ENCODE peak calls at places on chromosomes 4 and X, in six cellular contexts. N is HepG2, J is HCT116, A is SK-N-SH, Q is K562, O is GM12878. T is an unnamed sample.

GRCh38 chr4:54215379-54216072 is 13.6 kb upstream of the PDGFRA start:
- DNase-seq in J (no peak), Q (no peak), A (peak), N (no peak), O (no peak), T (no peak)

GRCh38 chr4:24279911-24280375 is 304.4 kb downstream of the DHX15 start:
- DNase-seq in A (no peak), Q (no peak), O (no peak), J (no peak), N (no peak), T (no peak)

GRCh38 chrX:63514575-63514967 is 163.4 kb upstream of the SPIN4 start:
- DNase-seq in A (no peak), N (no peak), J (no peak), O (no peak), Q (no peak), T (no peak)

GRCh38 chr4:98470366-98470765 is 188.0 kb downstream of the TSPAN5 start:
- DNase-seq in O (no peak), Q (no peak), J (no peak), A (no peak), N (no peak), T (no peak)

GRCh38 chrX:47499291-47499690 is 16.3 kb upstream of the ZNF41 start:
- DNase-seq in A (no peak), J (no peak), N (no peak), O (no peak), Q (no peak), T (no peak)

GRCh38 chrX:15939737-15940136 is 85.1 kb upstream of the AP1S2 start:
- DNase-seq in N (no peak), O (no peak), Q (no peak), A (no peak), J (no peak), T (no peak)

GRCh38 chrX:147803948-147804347 is 107.8 kb upstream of the FMR1 start:
- DNase-seq in O (no peak), A (peak), N (peak), Q (no peak), J (no peak), T (peak)

GRCh38 chr4:39308576-39308975 is 57.6 kb downstream of the RFC1 start:
- DNase-seq in J (no peak), A (no peak), O (no peak), Q (no peak), N (no peak), T (no peak)

GRCh38 chr4:48688953-48689352 is 91.1 kb downstream of the FRYL start:
- DNase-seq in O (no peak), J (no peak), A (no peak), Q (no peak), N (no peak), T (no peak)

GRCh38 chr4:48692897-48693296 is 87.2 kb downstream of the FRYL start:
- DNase-seq in Q (no peak), A (no peak), O (no peak), J (no peak), N (no peak), T (no peak)

GRCh38 chr4:48694824-48695223 is 85.3 kb downstream of the FRYL start:
- DNase-seq in J (no peak), O (no peak), N (no peak), A (no peak), Q (no peak), T (no peak)

GRCh38 chr4:48693856-48694574 is 86.1 kb downstream of the FRYL start:
- DNase-seq in A (no peak), O (no peak), Q (no peak), N (no peak), J (no peak), T (no peak)

GRCh38 chr4:48692023-48692422 is 88.1 kb downstream of the FRYL start:
- DNase-seq in N (no peak), A (no peak), Q (no peak), J (no peak), O (no peak), T (no peak)
- TF ChIP-seq JUND in N (no peak), A (no peak), Q (no peak), J (no peak), O (no peak), T (no peak)

DNA sequence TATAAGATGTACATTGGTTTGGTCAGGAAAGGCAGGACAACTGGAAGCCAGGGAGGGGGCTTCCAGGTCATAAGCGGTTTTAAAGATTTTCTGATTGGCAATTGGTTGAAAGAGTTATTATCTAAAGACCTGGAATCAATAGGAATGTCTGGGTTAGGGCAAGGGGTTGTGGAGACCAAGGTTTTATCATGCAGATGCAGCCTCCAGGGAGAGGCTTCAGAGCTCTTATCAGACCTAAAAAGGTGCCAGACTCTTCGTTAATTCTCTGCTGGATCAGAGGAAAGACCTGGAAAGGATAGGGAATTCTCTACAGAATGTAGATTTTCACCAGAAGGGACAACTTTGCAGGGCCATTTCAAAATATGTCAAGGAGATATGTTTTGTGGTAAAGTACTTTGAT is 62.8 kb downstream of the BEX3 start:
- DNase-seq in O (no peak), Q (no peak), J (no peak), A (no peak), N (no peak), T (no peak)
- TF ChIP-seq JUND in O (no peak), Q (no peak), J (no peak), A (no peak), N (no peak), T (no peak)

DNA sequence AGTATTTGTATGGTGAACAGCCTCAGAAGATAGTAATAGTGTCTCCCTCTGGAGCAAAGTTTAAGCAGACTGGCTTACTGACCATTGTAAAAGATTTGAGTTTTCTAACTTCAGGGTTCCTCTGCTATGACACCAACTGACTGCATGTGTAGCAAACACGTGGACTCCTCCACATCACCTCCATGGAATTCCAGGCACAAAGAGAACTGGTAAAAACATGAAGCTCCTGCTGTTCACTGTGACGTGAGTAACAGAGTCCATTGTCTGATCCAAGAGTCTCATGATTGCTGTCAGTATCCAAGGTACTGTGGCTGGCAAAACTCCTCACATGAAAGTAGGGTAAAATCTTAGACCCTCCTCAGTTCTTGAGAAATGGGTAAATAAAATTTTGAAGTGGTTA is 107.6 kb upstream of the FAM9B start:
- DNase-seq in J (no peak), Q (no peak), O (no peak), N (no peak), A (no peak), T (no peak)
- TF ChIP-seq JUND in J (no peak), Q (no peak), O (no peak), N (no peak), A (no peak), T (no peak)

DNA sequence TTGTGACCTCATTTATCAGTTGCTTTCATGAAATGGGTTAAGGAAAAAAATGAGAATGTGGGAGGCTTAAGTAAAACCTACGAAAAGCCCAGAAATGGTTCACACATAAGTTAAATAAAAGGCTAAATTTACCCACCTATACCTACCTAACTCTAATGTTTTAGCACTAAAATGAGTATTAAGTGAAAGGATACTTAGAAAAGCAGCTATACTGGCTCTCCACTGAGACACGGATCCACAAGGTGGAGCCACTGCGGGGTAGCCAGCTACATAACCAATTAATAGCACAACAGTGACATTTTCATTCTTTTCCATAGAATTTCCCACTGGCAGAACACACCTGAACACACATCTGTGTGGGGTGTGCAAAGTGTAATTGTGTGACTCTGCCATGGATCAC is 101.9 kb downstream of the MAML3 start:
- DNase-seq in O (no peak), Q (peak), N (peak), J (peak), A (no peak), T (peak)
- TF ChIP-seq JUND in O (no peak), Q (no peak), N (no peak), J (no peak), A (no peak), T (no peak)

GRCh38 chr4:103645991-103646390 is 73.8 kb downstream of the TACR3 start:
- DNase-seq in Q (no peak), A (no peak), J (no peak), O (no peak), N (no peak), T (no peak)

GRCh38 chr4:103648541-103648940 is 71.2 kb downstream of the TACR3 start:
- DNase-seq in J (no peak), O (no peak), N (no peak), Q (no peak), A (no peak), T (no peak)
- TF ChIP-seq JUND in J (no peak), O (no peak), N (no peak), Q (no peak), A (no peak), T (no peak)

DNA sequence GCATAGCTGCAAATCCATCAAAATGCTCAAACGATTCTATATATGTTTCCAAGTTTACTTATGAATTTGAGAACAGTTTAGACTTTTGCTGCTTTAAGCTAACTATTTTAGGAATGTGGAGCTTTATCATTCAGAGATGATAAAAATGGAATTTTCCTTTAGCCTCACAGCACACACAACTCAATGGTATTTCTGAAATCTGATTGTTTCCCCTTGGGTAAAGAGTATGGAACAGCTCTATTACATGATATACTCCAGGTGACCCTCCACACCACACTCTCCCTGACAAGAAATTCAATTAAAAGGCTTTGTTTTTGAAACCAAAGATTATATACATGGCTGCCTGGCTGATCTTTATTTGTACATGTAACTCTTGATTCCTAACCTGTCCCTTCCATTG is 120.0 kb downstream of the LUZP4 start:
- DNase-seq in A (no peak), J (no peak), N (no peak), O (no peak), Q (no peak), T (no peak)
- TF ChIP-seq JUND in A (no peak), J (no peak), N (no peak), O (no peak), Q (no peak), T (no peak)

GRCh38 chr4:113397114-113397701 is 347.8 kb downstream of the ANK2 start:
- DNase-seq in O (no peak), Q (no peak), J (no peak), N (no peak), A (no peak), T (no peak)
- TF ChIP-seq JUND in O (no peak), Q (no peak), J (no peak), N (no peak), A (no peak), T (no peak)

T was measured in T47D.